ENCODE peak calls at places on chromosomes 7 and 10, in seven cellular contexts. B is neural progenitor cell, A is hepatocyte, E is cardiac muscle cell, K is psoas muscle, V is dorsolateral prefrontal cortex, P is Peyer's patch. D is an unnamed sample.

GRCh38 chr10:74238031-74238431 is 87.0 kb downstream of the ADK start:
- DNase-seq in A (no peak), E (peak), P (no peak), V (no peak), K (no peak), B (no peak), D (no peak)

GRCh38 chr10:76352300-76352699 is 920.9 kb downstream of the LRMDA start:
- DNase-seq in K (no peak), P (no peak), A (no peak), V (no peak), E (peak), B (no peak), D (no peak)

GRCh38 chr10:130110236-130111114 is at the start of gene C10orf143:
- DNase-seq in V (peak), E (peak), A (peak), P (peak), B (peak), K (peak), D (peak)

GRCh38 chr7:36360244-36360643 is 29.4 kb upstream of the ANLN start:
- DNase-seq in V (no peak), B (peak), K (no peak), P (no peak), A (no peak), E (no peak), D (no peak)

GRCh38 chr7:99677013-99677412 is 2.8 kb downstream of the CYP3A5 start:
- DNase-seq in K (no peak), E (no peak), A (no peak), P (no peak), V (no peak), B (no peak), D (no peak)

GRCh38 chr7:73829921-73830617 is 727 bp upstream of the CLDN4 start:
- DNase-seq in A (peak), P (peak), V (no peak), B (no peak), K (no peak), E (no peak), D (no peak)

GRCh38 chr7:26356929-26357792 is 65.5 kb downstream of the SNX10 start:
- DNase-seq in A (no peak), B (peak), V (no peak), P (no peak), E (no peak), K (no peak), D (no peak)

GRCh38 chr7:2307690-2308107 is 6.5 kb downstream of the SNX8 start:
- DNase-seq in K (no peak), B (no peak), V (no peak), P (peak), A (no peak), E (no peak), D (no peak)

GRCh38 chr7:44222074-44222473 is 21.3 kb downstream of the YKT6 start:
- DNase-seq in E (no peak), V (no peak), B (no peak), A (no peak), P (no peak), K (peak), D (no peak)

GRCh38 chr7:105521027-105521730 is 892 bp downstream of the PUS7 start:
- DNase-seq in P (peak), B (peak), E (peak), V (peak), A (peak), K (peak), D (peak)

GRCh38 chr7:157404002-157404401 is 67.2 kb downstream of the DNAJB6 start:
- DNase-seq in A (no peak), E (no peak), B (no peak), K (no peak), P (no peak), V (no peak), D (no peak)

GRCh38 chr7:99623091-99623693 is 6.4 kb downstream of the ZSCAN25 start:
- DNase-seq in E (no peak), A (no peak), P (peak), K (no peak), V (no peak), B (no peak), D (peak)

GRCh38 chr7:118572604-118573003 is 348.1 kb downstream of the ANKRD7 start:
- DNase-seq in E (no peak), V (no peak), P (no peak), K (no peak), B (no peak), A (no peak), D (no peak)

GRCh38 chr10:129106314-129106713 is 360.7 kb upstream of the MGMT start:
- DNase-seq in E (no peak), A (no peak), V (no peak), K (no peak), P (no peak), B (no peak), D (no peak)

GRCh38 chr10:129101232-129101980 is 365.6 kb upstream of the MGMT start:
- DNase-seq in A (no peak), B (no peak), V (no peak), E (peak), P (no peak), K (no peak), D (no peak)

GRCh38 chr10:129105266-129105665 is 361.8 kb upstream of the MGMT start:
- DNase-seq in K (no peak), B (no peak), A (no peak), E (peak), V (no peak), P (no peak), D (no peak)

GRCh38 chr10:129102906-129103693 is 363.9 kb upstream of the MGMT start:
- DNase-seq in B (no peak), A (no peak), K (no peak), V (no peak), P (no peak), E (peak), D (no peak)

DNA sequence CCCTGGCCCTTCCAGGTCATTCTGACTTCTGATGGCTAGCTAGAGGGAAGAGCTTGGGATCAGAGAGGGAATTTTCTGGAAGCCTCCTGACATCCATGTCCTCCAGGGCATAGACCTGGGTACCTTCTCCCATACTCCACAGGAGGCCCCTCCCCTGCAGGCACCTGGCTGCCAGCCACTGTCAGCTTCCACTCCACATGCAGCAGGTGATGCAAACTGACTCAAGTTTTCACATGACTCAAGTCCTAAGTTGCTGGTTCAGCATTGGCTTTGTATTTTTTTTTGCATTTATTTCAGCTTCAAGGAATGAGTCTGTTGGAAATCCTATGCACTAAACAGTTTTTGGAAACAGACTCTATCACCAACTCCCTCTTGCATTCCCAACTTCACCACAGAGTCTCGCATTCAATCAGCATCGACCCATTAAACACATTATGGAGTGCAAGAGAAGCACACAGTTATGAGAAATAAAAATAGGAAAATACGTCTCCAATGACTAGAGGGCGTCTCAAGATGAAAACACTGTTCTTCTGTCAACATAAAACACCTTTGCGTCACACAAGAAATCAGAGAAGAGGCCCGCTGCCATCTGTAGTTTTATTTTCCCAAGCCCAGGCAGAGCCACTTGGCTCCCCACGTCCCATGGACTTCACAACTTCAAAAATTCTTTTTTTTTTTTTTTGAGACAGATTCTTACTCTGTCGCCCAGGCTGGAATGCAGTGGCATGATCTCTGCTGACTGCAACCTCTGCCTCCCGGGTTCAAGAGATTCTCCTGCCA is 362.6 kb upstream of the MGMT start:
- DNase-seq in V (no peak), P (no peak), B (no peak), A (no peak), K (no peak), E (peak), D (no peak)
- H3K27ac ChIP-seq in V (no peak), P (no peak), B (no peak), A (no peak), K (no peak), E (no peak), D (peak)

GRCh38 chr10:62171791-62172190 is 96.9 kb downstream of the RTKN2 start:
- DNase-seq in B (no peak), A (no peak), V (no peak), E (no peak), P (no peak), K (no peak), D (no peak)
- TF ChIP-seq CTCF in B (no peak), A (no peak), V (no peak), E (no peak), P (no peak), K (no peak), D (no peak)

GRCh38 chr7:77904252-77904651 is 105.7 kb downstream of the PHTF2 start:
- DNase-seq in V (no peak), A (no peak), K (no peak), P (no peak), B (no peak), E (no peak), D (no peak)

GRCh38 chr7:77908664-77909063 is 110.1 kb downstream of the PHTF2 start:
- DNase-seq in B (no peak), P (no peak), K (no peak), A (no peak), E (no peak), V (no peak), D (no peak)

GRCh38 chr7:77907281-77907680 is 108.7 kb downstream of the PHTF2 start:
- DNase-seq in V (no peak), A (no peak), P (no peak), B (no peak), E (no peak), K (no peak), D (no peak)

GRCh38 chr7:77903597-77903996 is 105.0 kb downstream of the PHTF2 start:
- DNase-seq in V (no peak), A (no peak), B (no peak), E (no peak), P (no peak), K (peak), D (no peak)
- H3K4me3 ChIP-seq in V (no peak), A (no peak), B (no peak), E (no peak), P (no peak), K (no peak), D (no peak)

GRCh38 chr7:30142710-30143109 is 7.9 kb downstream of the MTURN start:
- DNase-seq in B (no peak), K (no peak), A (peak), V (no peak), E (peak), P (no peak), D (peak)

GRCh38 chr7:30141405-30142045 is 6.7 kb downstream of the MTURN start:
- DNase-seq in K (no peak), P (no peak), B (no peak), A (no peak), E (no peak), V (no peak), D (no peak)

GRCh38 chr7:30145521-30145920 is 10.7 kb downstream of the MTURN start:
- DNase-seq in P (no peak), E (no peak), A (no peak), V (no peak), B (no peak), K (no peak), D (no peak)

GRCh38 chr7:30144659-30145321 is 10.0 kb downstream of the MTURN start:
- DNase-seq in P (no peak), V (no peak), K (no peak), E (no peak), A (no peak), B (no peak), D (peak)

DNA sequence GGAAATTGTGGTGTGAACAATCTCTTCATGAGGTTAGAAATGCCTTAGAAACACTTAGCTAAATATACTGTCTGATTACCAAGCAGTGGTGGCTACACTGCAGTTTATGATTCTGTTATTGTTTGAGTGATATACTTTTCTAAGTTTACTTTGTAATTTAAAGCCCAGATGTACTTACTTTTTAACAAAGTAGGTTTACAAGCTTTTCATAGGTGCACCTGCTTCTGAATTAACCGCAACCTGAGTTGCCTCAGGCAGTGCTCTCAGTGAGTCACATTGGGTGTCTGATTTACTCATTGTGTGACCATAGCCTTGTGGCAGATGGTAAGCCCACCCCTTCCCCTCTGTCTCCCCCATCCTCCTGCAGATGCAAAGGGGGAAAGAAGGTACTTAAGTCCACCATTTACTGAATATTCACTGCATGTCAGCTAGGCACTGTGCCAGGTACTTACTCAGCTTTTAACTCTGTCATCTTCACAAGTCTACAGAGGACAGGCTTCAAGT is 9.0 kb downstream of the MTURN start:
- DNase-seq in B (no peak), P (no peak), A (no peak), E (peak), K (no peak), V (no peak), D (no peak)
- H3K27ac ChIP-seq in B (no peak), P (no peak), A (no peak), E (no peak), K (peak), V (peak), D (peak)

DNA sequence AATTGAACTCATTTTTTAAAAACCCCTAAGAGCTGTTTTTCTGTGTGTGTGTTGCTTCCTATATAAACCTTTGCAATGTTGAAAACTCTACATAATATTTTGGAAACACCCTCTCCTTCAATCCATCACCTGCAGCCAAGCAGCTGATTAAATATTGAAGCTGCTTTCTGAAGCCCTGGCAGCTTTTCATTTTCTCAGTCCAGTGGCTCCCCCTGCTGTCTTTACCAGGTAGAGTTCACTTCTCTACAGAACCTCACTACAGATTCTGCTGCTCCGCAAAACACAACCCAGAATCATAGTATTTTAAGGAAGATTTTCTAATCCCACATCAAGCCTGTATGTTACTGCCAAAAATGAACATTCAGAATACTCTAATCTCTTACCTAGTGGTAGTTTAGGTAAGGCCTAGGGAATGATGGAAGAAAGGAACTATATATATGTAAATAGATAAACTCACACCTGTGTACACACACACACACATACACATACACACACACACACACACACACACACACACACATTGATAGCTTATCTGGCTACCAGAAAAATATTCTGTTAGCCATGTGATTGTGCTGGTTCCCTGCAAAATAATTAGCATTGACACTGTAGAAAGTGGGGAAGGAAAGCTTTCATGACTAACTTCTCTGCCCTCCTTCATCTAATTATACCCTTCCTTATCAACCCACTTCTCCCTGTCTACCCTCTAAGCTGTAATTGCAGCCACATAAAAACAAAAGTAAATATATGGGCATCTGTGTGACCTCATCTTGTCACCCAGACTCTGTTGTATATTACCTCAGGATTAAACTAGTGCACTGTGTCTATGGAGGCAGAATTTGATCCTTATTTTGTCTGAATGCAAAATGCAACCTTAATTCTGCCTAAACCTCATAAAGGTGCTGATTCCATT is 229.5 kb upstream of the FZD1 start:
- DNase-seq in B (peak), A (peak), K (no peak), P (peak), V (peak), E (peak), D (no peak)
- TF ChIP-seq CTCF in B (peak), A (peak), K (peak), P (peak), V (peak), E (peak), D (peak)

GRCh38 chr10:95573497-95573896 is 12.3 kb upstream of the SORBS1 start:
- DNase-seq in E (no peak), V (no peak), P (peak), B (no peak), A (no peak), K (no peak), D (no peak)
- H3K4me3 ChIP-seq in E (no peak), V (no peak), P (no peak), B (no peak), A (no peak), K (no peak), D (no peak)

DNA sequence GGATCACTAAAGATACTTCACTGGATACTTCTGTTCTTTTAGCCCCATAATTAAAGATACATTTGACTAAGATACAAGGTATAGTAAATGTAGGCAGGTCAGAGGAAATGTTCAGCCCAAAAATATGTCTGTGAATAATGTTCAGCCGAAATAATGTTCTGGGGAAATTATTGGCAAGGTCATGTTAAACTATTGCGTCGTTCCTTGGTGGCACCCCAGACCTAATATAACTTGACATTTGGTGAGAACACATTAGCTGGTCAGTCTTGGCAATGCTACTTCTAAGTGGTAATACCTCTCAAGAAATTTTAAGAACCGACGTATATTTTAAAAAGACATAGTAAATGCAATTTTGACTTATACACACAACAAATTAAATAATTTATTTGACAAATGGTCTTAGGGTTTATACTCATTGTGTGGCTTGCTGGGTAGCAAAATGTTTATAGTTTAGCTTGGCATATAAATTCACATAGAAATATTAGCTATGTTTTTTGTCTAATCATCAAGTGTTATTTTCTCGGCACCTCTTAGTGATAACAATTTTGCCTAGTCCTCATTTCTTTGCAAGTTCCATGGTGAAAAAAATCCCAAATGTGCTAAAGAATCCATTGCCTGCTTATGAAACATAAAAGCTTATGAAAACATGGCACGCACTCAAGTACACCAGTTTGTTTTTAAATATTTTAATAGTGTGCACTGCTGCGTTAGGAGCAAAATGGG is 270.3 kb upstream of the NEBL start:
- DNase-seq in A (no peak), V (no peak), E (no peak), P (no peak), K (no peak), B (no peak), D (no peak)
- H3K27ac ChIP-seq in A (no peak), V (peak), E (no peak), P (no peak), K (no peak), B (no peak), D (no peak)

D was measured in coronary artery.